ENCODE peak calls at places on chromosomes 11 and 22, in six cellular contexts. One of them, this sample, is unnamed.
A peak's percentile ranks its signal among the peaks of the same experiment; 100 is the strongest.

GRCh38 chr11:76606102-76606793 is 64.3 kb downstream of the LRRC32 start:
- DNase-seq in GM06990: no peak
- DNase-seq in lower leg skin: peak; percentile 91
- DNase-seq in BE2C: no peak
- DNase-seq in endothelial cell: no peak
- DNase-seq in GM12865: no peak
- DNase-seq in this sample: no peak

GRCh38 chr11:100748153-100748552 is 61.1 kb downstream of the ARHGAP42 start:
- DNase-seq in GM06990: no peak
- DNase-seq in lower leg skin: no peak
- DNase-seq in BE2C: no peak
- DNase-seq in endothelial cell: no peak
- DNase-seq in GM12865: no peak
- DNase-seq in this sample: no peak

GRCh38 chr11:13384837-13385417 is 78.1 kb downstream of the BTBD10 start:
- DNase-seq in GM06990: no peak
- DNase-seq in lower leg skin: no peak
- DNase-seq in BE2C: peak; percentile 29
- DNase-seq in endothelial cell: peak; percentile 60
- DNase-seq in GM12865: peak; percentile 39
- DNase-seq in this sample: no peak

GRCh38 chr11:45751430-45751829 is 53.5 kb upstream of the SLC35C1 start:
- DNase-seq in GM06990: no peak
- DNase-seq in lower leg skin: no peak
- DNase-seq in BE2C: no peak
- DNase-seq in endothelial cell: no peak
- DNase-seq in GM12865: no peak
- DNase-seq in this sample: no peak

GRCh38 chr11:16811136-16812020 is 72.9 kb downstream of the C11orf58 start:
- DNase-seq in GM06990: no peak
- DNase-seq in lower leg skin: no peak
- DNase-seq in BE2C: no peak
- DNase-seq in endothelial cell: no peak
- DNase-seq in GM12865: no peak
- DNase-seq in this sample: no peak

GRCh38 chr11:115905331-115905730 is 401.1 kb upstream of the CADM1 start:
- DNase-seq in GM06990: no peak
- DNase-seq in lower leg skin: no peak
- DNase-seq in BE2C: no peak
- DNase-seq in endothelial cell: no peak
- DNase-seq in GM12865: no peak
- DNase-seq in this sample: no peak

GRCh38 chr11:115759622-115760527 is 255.7 kb upstream of the CADM1 start:
- DNase-seq in GM06990: no peak
- DNase-seq in lower leg skin: no peak
- DNase-seq in BE2C: peak; percentile 30
- DNase-seq in endothelial cell: peak; percentile 31
- DNase-seq in GM12865: no peak
- DNase-seq in this sample: no peak

GRCh38 chr11:34647131-34647530 is 26.2 kb downstream of the EHF start:
- DNase-seq in GM06990: no peak
- DNase-seq in lower leg skin: no peak
- DNase-seq in BE2C: no peak
- DNase-seq in endothelial cell: no peak
- DNase-seq in GM12865: no peak
- DNase-seq in this sample: no peak

GRCh38 chr11:13338437-13339069 is 61.0 kb downstream of the BMAL1 start:
- DNase-seq in GM06990: no peak
- DNase-seq in lower leg skin: no peak
- DNase-seq in BE2C: no peak
- DNase-seq in endothelial cell: no peak
- DNase-seq in GM12865: no peak
- DNase-seq in this sample: no peak

GRCh38 chr11:125084761-125085231 is 21.7 kb downstream of the SLC37A2 start:
- DNase-seq in GM06990: no peak
- DNase-seq in lower leg skin: peak; percentile 64
- DNase-seq in BE2C: no peak
- DNase-seq in endothelial cell: no peak
- DNase-seq in GM12865: no peak
- DNase-seq in this sample: no peak

GRCh38 chr11:133945087-133945974 is 11.4 kb downstream of the IGSF9B start:
- DNase-seq in GM06990: no peak
- DNase-seq in lower leg skin: no peak
- DNase-seq in BE2C: peak; percentile 89
- DNase-seq in endothelial cell: no peak
- DNase-seq in GM12865: no peak
- DNase-seq in this sample: no peak

GRCh38 chr11:129530154-129530895 is 154.7 kb downstream of the BARX2 start:
- DNase-seq in GM06990: no peak
- DNase-seq in lower leg skin: no peak
- DNase-seq in BE2C: no peak
- DNase-seq in endothelial cell: no peak
- DNase-seq in GM12865: no peak
- DNase-seq in this sample: no peak

GRCh38 chr22:16959345-16959930 is 48.6 kb downstream of the GAB4 start:
- DNase-seq in GM06990: no peak
- DNase-seq in lower leg skin: peak; percentile 45
- DNase-seq in BE2C: no peak
- DNase-seq in endothelial cell: no peak
- DNase-seq in GM12865: no peak
- DNase-seq in this sample: no peak

GRCh38 chr22:35728639-35729308 is 11.1 kb downstream of the APOL5 start:
- DNase-seq in GM06990: no peak
- DNase-seq in lower leg skin: no peak
- DNase-seq in BE2C: no peak
- DNase-seq in endothelial cell: no peak
- DNase-seq in GM12865: no peak
- DNase-seq in this sample: no peak

GRCh38 chr22:42797021-42797420 is 60.1 kb downstream of the ARFGAP3 start:
- DNase-seq in GM06990: no peak
- DNase-seq in lower leg skin: peak; percentile 89
- DNase-seq in BE2C: no peak
- DNase-seq in endothelial cell: no peak
- DNase-seq in GM12865: no peak
- DNase-seq in this sample: no peak

GRCh38 chr22:28917747-28918543 is 34.6 kb downstream of the ZNRF3 start:
- DNase-seq in GM06990: no peak
- DNase-seq in lower leg skin: peak; percentile 76
- DNase-seq in BE2C: peak; percentile 23
- DNase-seq in endothelial cell: peak; percentile 29
- DNase-seq in GM12865: no peak
- DNase-seq in this sample: no peak

GRCh38 chr22:39204216-39204615 is 40.6 kb downstream of the PDGFB start:
- DNase-seq in GM06990: no peak
- DNase-seq in lower leg skin: peak; percentile 81
- DNase-seq in BE2C: no peak
- DNase-seq in endothelial cell: no peak
- DNase-seq in GM12865: no peak
- DNase-seq in this sample: no peak

GRCh38 chr11:61338783-61339489 is 5.9 kb downstream of the TKFC start:
- DNase-seq in GM06990: no peak
- DNase-seq in lower leg skin: peak; percentile 82
- DNase-seq in BE2C: no peak
- DNase-seq in endothelial cell: no peak
- DNase-seq in GM12865: no peak
- DNase-seq in this sample: no peak

GRCh38 chr11:44883277-44883676 is 67.4 kb downstream of the TP53I11 start:
- DNase-seq in GM06990: no peak
- DNase-seq in lower leg skin: no peak
- DNase-seq in BE2C: no peak
- DNase-seq in endothelial cell: no peak
- DNase-seq in GM12865: peak; percentile 14
- DNase-seq in this sample: no peak

GRCh38 chr11:68660066-68660810 is 24.1 kb upstream of the GAL start:
- DNase-seq in GM06990: no peak
- DNase-seq in lower leg skin: no peak
- DNase-seq in BE2C: no peak
- DNase-seq in endothelial cell: no peak
- DNase-seq in GM12865: no peak
- DNase-seq in this sample: no peak

GRCh38 chr11:128852327-128853023 is 14.6 kb downstream of the KCNJ1 start:
- DNase-seq in GM06990: no peak
- DNase-seq in lower leg skin: no peak
- DNase-seq in BE2C: no peak
- DNase-seq in endothelial cell: no peak
- DNase-seq in GM12865: no peak
- DNase-seq in this sample: no peak

GRCh38 chr11:41301023-41301422 is 158.4 kb downstream of the LRRC4C start:
- DNase-seq in GM06990: no peak
- DNase-seq in lower leg skin: no peak
- DNase-seq in BE2C: no peak
- DNase-seq in endothelial cell: no peak
- DNase-seq in GM12865: no peak
- DNase-seq in this sample: no peak

GRCh38 chr22:43206515-43207161 is 19.7 kb upstream of the TTLL12 start:
- DNase-seq in GM06990: no peak
- DNase-seq in lower leg skin: no peak
- DNase-seq in BE2C: no peak
- DNase-seq in endothelial cell: no peak
- DNase-seq in GM12865: no peak
- DNase-seq in this sample: no peak

GRCh38 chr22:21568207-21569075 is 927 bp downstream of the UBE2L3 start:
- DNase-seq in GM06990: no peak
- DNase-seq in lower leg skin: peak; percentile 83
- DNase-seq in BE2C: peak; percentile 37
- DNase-seq in endothelial cell: peak; percentile 34
- DNase-seq in GM12865: peak; percentile 44
- DNase-seq in this sample: no peak

GRCh38 chr11:47406896-47407745 is 1.3 kb upstream of the SLC39A13 start:
- DNase-seq in GM06990: no peak
- DNase-seq in lower leg skin: no peak
- DNase-seq in BE2C: no peak
- DNase-seq in endothelial cell: no peak
- DNase-seq in GM12865: peak; percentile 43
- DNase-seq in this sample: no peak

GRCh38 chr11:112345166-112345565 is 84.5 kb upstream of the PLET1 start:
- DNase-seq in GM06990: no peak
- DNase-seq in lower leg skin: peak; percentile 39
- DNase-seq in BE2C: no peak
- DNase-seq in endothelial cell: no peak
- DNase-seq in GM12865: no peak
- DNase-seq in this sample: no peak

GRCh38 chr11:112343368-112344039 is 82.8 kb upstream of the PLET1 start:
- DNase-seq in GM06990: no peak
- DNase-seq in lower leg skin: peak; percentile 61
- DNase-seq in BE2C: no peak
- DNase-seq in endothelial cell: no peak
- DNase-seq in GM12865: no peak
- DNase-seq in this sample: no peak

GRCh38 chr11:112344040-112344413 is 83.4 kb upstream of the PLET1 start:
- DNase-seq in GM06990: no peak
- DNase-seq in lower leg skin: no peak
- DNase-seq in BE2C: no peak
- DNase-seq in endothelial cell: no peak
- DNase-seq in GM12865: no peak
- DNase-seq in this sample: no peak

GRCh38 chr11:112346586-112346985 is 85.9 kb upstream of the PLET1 start:
- DNase-seq in GM06990: no peak
- DNase-seq in lower leg skin: no peak
- DNase-seq in BE2C: no peak
- DNase-seq in endothelial cell: no peak
- DNase-seq in GM12865: no peak
- DNase-seq in this sample: no peak

GRCh38 chr11:112345708-112346107 is 85.0 kb upstream of the PLET1 start:
- DNase-seq in GM06990: no peak
- DNase-seq in lower leg skin: peak; percentile 68
- DNase-seq in BE2C: peak; percentile 15
- DNase-seq in endothelial cell: no peak
- DNase-seq in GM12865: no peak
- DNase-seq in this sample: no peak
- TF ChIP-seq CTCF in GM06990: no peak
- TF ChIP-seq CTCF in lower leg skin: no peak
- TF ChIP-seq CTCF in BE2C: peak; percentile 48
- TF ChIP-seq CTCF in endothelial cell: no peak
- TF ChIP-seq CTCF in GM12865: no peak
- TF ChIP-seq CTCF in this sample: no peak

GRCh38 chr11:7830740-7831139 is 34.0 kb upstream of the OR5P2 start:
- DNase-seq in GM06990: no peak
- DNase-seq in lower leg skin: no peak
- DNase-seq in BE2C: no peak
- DNase-seq in endothelial cell: no peak
- DNase-seq in GM12865: no peak
- DNase-seq in this sample: no peak

DNA sequence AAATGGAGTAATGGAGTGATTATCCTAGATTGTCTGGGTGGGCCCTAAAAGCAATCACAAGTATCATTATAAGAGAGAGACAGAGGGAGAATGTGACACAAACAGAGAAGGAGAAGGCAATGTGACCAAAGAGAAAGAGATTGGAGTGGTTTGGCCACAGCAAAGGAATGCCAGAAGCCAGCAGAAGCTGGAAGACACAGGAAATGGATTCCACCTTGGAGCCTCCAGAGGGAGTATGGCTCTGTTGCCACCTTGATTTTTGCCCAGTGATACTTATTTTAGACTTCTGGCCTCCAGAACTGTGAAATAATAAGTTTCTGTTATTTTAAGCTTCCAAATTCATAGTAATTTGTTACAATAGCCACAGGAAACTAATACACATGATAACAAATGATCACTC is 36.8 kb upstream of the OR5P2 start:
- DNase-seq in GM06990: no peak
- DNase-seq in lower leg skin: no peak
- DNase-seq in BE2C: no peak
- DNase-seq in endothelial cell: no peak
- DNase-seq in GM12865: no peak
- DNase-seq in this sample: no peak
- TF ChIP-seq CTCF in GM06990: no peak
- TF ChIP-seq CTCF in lower leg skin: no peak
- TF ChIP-seq CTCF in BE2C: no peak
- TF ChIP-seq CTCF in endothelial cell: no peak
- TF ChIP-seq CTCF in GM12865: no peak
- TF ChIP-seq CTCF in this sample: no peak

GRCh38 chr11:93694109-93694508 is 32.6 kb downstream of the CEP295 start:
- DNase-seq in GM06990: no peak
- DNase-seq in lower leg skin: no peak
- DNase-seq in BE2C: no peak
- DNase-seq in endothelial cell: no peak
- DNase-seq in GM12865: no peak
- DNase-seq in this sample: no peak
- TF ChIP-seq CTCF in GM06990: no peak
- TF ChIP-seq CTCF in lower leg skin: no peak
- TF ChIP-seq CTCF in BE2C: peak; percentile 25
- TF ChIP-seq CTCF in endothelial cell: no peak
- TF ChIP-seq CTCF in GM12865: no peak
- TF ChIP-seq CTCF in this sample: no peak

DNA sequence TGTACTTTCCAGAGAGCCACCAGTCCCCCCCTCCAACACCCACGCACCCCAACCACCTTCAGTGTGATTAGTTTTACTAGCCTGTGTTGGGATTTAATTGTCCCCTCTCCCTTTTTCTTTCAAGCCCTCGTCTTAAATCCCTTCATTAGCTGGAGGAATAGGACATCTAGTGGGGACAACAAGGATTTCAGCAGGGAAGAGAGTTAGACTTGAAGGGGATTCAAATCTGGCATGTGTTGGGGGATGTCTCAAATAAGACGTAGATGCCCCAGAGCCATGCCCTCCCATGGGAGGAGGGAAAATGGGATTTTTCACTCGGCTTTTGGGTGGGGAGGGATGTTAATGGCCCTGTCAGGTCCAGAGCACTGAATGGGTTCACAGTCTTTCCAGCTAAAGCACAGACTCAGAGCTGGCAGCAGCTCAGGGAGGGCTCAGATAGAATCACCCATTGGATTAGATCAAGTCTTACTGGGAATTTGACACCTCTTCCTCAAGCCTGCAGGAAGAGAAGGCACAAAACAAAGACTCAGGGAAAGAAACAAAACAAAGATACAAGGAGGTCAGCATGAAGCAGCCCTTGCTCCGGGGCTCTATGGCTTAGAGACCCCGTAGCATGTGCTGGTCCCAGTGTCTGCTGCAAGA is 10.7 kb downstream of the INS start:
- DNase-seq in GM06990: no peak
- DNase-seq in lower leg skin: no peak
- DNase-seq in BE2C: no peak
- DNase-seq in endothelial cell: peak; percentile 43
- DNase-seq in GM12865: no peak
- DNase-seq in this sample: no peak
- TF ChIP-seq CTCF in GM06990: peak; percentile 7
- TF ChIP-seq CTCF in lower leg skin: no peak
- TF ChIP-seq CTCF in BE2C: peak; percentile 78
- TF ChIP-seq CTCF in endothelial cell: peak; percentile 74
- TF ChIP-seq CTCF in GM12865: no peak
- TF ChIP-seq CTCF in this sample: no peak

This sample was measured in activated B cell treated with CpG ODN at 0.5 μM for 24 hours.